ENCODE peak calls at places on chromosomes 5 and 9, in five cellular contexts. N, Z, H, C and U are unnamed samples.

GRCh38 chr5:112742424-112742823 is 4.7 kb downstream of the APC start:
- DNase-seq in N (no peak), Z (no peak), H (peak), C (no peak), U (no peak)

GRCh38 chr9:3732077-3733038 is 206.6 kb upstream of the RFX3 start:
- DNase-seq in N (peak), Z (no peak), H (peak), C (peak), U (peak)

GRCh38 chr5:137218471-137218870 is 280.7 kb downstream of the SPOCK1 start:
- DNase-seq in N (no peak), Z (no peak), H (peak), C (peak), U (no peak)

GRCh38 chr5:43038523-43038989 is 1.6 kb downstream of the ANXA2R start:
- DNase-seq in N (peak), Z (no peak), H (peak), C (peak), U (no peak)

GRCh38 chr9:135962696-135963307 is 1.6 kb upstream of the UBAC1 start:
- DNase-seq in N (no peak), Z (no peak), H (no peak), C (no peak), U (no peak)

GRCh38 chr5:9898319-9898718 is 268.2 kb upstream of the TAS2R1 start:
- DNase-seq in N (no peak), Z (no peak), H (peak), C (peak), U (no peak)

GRCh38 chr5:95730730-95731570 is at the start of gene RHOBTB3:
- DNase-seq in N (peak), Z (peak), H (peak), C (peak), U (no peak)

GRCh38 chr5:149667084-149667826 is 62.9 kb upstream of the PPARGC1B start:
- DNase-seq in N (peak), Z (no peak), H (peak), C (peak), U (no peak)

GRCh38 chr5:66713998-66714397 is 117.8 kb downstream of the MAST4 start:
- DNase-seq in N (no peak), Z (no peak), H (peak), C (no peak), U (no peak)

GRCh38 chr5:22651355-22651754 is 201.8 kb downstream of the CDH12 start:
- DNase-seq in N (no peak), Z (no peak), H (no peak), C (no peak), U (no peak)

GRCh38 chr5:82641362-82641988 is 363.3 kb upstream of the RPS23 start:
- DNase-seq in N (peak), Z (no peak), H (peak), C (peak), U (no peak)

GRCh38 chr5:41115281-41115680 is 44.1 kb upstream of the MROH2B start:
- DNase-seq in N (no peak), Z (no peak), H (peak), C (peak), U (no peak)

GRCh38 chr5:87845734-87846133 is 422.9 kb downstream of the TMEM161B start:
- DNase-seq in N (no peak), Z (no peak), H (no peak), C (no peak), U (no peak)

GRCh38 chr5:59732301-59732700 is 161.2 kb downstream of the PDE4D start:
- DNase-seq in N (no peak), Z (no peak), H (no peak), C (no peak), U (no peak)

GRCh38 chr5:33834334-33834733 is 57.5 kb downstream of the ADAMTS12 start:
- DNase-seq in N (no peak), Z (no peak), H (peak), C (peak), U (no peak)

GRCh38 chr5:112419050-112419595 is at the start of gene EPB41L4A:
- DNase-seq in N (no peak), Z (peak), H (peak), C (no peak), U (no peak)

GRCh38 chr5:172534229-172535169 is 80.2 kb upstream of the SH3PXD2B start:
- DNase-seq in N (no peak), Z (no peak), H (no peak), C (no peak), U (no peak)

GRCh38 chr5:73111536-73111935 is 8.8 kb upstream of the TMEM171 start:
- DNase-seq in N (no peak), Z (no peak), H (no peak), C (no peak), U (no peak)

GRCh38 chr5:72951850-72952468 is 3.9 kb upstream of the FCHO2 start:
- DNase-seq in N (no peak), Z (no peak), H (peak), C (peak), U (no peak)

GRCh38 chr9:129143031-129143441 is 31.8 kb downstream of the PTPA start:
- DNase-seq in N (peak), Z (peak), H (peak), C (peak), U (no peak)

GRCh38 chr9:129142115-129142514 is 30.9 kb downstream of the PTPA start:
- DNase-seq in N (no peak), Z (no peak), H (no peak), C (no peak), U (no peak)

GRCh38 chr9:129143461-129143927 is 32.3 kb downstream of the PTPA start:
- DNase-seq in N (no peak), Z (peak), H (peak), C (peak), U (no peak)

GRCh38 chr9:129141066-129142041 is 30.1 kb downstream of the PTPA start:
- DNase-seq in N (no peak), Z (no peak), H (peak), C (peak), U (peak)

GRCh38 chr9:129142536-129142935 is 31.3 kb downstream of the PTPA start:
- DNase-seq in N (no peak), Z (no peak), H (no peak), C (no peak), U (no peak)
- H3K4me3 ChIP-seq in N (no peak), Z (peak), H (peak), C (no peak), U (no peak)

DNA sequence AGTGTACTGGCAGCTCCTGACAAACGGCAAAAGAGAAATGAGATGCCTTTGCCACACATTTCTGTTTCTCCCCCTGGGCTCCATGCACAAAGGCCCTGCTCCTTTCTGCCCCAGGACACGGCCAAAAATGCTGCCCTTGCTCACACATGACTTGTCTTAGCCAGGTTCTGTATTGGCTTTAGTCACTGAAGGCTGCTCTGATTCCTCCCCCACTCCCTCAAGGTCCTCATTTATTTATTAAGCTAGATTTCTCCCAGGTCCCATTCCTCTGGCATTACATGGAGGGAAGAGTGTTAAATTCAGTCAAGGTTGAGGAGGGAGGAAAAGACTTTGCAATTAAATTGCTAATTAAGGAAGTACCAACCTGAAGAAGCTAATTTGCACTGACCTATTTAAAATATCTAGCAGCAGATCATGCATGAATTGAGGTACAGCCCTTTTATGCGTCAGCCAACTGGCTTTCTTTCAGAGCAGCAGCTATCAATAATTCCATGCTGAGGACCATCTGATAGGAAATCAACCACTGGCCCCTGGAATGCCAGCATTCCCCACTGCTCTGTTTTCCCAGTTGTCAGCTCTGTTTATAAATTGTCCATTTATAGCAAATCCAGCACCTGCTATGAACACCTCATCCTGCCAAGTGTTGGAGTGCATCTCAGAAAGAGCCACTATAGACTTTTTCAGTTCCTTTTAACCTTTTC is 81.1 kb upstream of the MAP3K1 start:
- DNase-seq in N (no peak), Z (no peak), H (no peak), C (no peak), U (no peak)
- H3K4me3 ChIP-seq in N (no peak), Z (no peak), H (no peak), C (no peak), U (no peak)

DNA sequence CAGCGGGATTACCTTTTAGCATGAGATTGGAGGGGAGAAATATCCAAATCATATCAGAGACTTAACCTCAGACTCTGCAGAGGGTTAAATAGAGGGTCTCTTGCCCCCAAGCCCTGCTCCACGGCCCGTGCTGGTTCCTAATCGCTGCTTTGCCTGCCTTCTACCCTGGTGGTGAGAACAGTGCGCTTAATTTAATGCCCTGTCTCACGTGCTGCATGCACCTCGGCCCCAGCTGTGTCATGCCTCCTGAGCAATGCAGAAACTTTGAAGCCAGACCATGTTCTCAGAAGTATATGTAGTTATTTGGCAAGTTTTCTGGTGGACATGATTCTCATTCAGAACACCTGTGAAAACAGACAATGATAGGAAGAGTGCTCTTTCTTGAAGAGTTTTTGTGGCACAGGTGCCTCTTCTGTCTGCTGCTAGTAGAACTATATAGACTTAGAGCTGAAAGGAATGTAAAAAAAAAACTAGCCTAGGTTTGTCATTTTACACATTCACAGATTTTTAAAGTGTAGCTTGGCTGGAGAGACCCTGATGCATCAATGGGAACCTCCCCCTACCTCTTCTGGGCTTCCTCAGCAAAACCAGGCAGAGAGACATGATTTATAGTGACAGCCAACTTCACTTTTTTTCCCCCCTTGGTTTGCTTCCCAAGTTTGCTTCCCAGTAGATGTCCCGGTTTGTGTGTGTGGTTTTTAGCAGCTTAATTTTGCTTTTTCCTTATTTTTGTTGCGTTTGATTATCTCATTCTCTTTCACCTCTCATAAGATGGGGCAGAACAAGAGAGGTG is 1.6 kb downstream of the OTULIN start:
- DNase-seq in N (peak), Z (no peak), H (peak), C (peak), U (peak)
- H3K4me3 ChIP-seq in N (peak), Z (peak), H (peak), C (peak), U (peak)

DNA sequence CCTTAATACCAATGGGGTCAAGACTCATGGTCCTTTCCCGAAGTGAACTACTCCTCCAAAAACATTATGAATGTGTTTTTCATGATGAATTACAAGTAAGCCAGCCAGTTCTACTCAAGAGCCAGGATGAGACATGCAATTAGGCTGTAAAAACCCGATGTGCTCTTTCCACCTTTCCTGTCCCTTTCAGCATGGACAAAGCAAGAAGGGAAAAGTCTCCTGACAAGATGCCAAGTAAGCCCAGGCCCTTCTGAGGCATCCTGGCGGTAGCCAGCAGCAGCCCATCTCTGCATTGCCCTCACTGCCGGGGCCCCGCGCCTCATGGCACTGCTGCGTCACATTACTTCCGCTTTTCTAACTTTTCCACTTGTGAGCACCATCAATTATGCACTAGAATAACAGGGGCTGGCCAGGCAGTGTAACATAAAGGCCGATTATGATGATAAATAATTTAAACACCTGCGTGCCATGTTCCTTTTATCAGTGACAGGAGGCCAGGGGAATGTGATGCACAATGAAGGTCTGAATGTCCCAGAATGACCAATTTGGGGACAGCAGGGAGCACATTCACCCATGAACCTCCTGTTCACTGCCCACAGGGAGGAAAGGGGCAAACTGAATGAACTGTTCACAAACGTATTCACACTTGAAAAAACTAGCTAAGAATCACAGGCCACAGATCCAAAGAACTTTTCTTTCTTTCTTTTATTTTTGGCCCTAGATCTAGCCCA is 37.4 kb downstream of the EFNA5 start:
- DNase-seq in N (no peak), Z (no peak), H (peak), C (peak), U (no peak)
- H3K4me3 ChIP-seq in N (no peak), Z (no peak), H (no peak), C (no peak), U (no peak)

DNA sequence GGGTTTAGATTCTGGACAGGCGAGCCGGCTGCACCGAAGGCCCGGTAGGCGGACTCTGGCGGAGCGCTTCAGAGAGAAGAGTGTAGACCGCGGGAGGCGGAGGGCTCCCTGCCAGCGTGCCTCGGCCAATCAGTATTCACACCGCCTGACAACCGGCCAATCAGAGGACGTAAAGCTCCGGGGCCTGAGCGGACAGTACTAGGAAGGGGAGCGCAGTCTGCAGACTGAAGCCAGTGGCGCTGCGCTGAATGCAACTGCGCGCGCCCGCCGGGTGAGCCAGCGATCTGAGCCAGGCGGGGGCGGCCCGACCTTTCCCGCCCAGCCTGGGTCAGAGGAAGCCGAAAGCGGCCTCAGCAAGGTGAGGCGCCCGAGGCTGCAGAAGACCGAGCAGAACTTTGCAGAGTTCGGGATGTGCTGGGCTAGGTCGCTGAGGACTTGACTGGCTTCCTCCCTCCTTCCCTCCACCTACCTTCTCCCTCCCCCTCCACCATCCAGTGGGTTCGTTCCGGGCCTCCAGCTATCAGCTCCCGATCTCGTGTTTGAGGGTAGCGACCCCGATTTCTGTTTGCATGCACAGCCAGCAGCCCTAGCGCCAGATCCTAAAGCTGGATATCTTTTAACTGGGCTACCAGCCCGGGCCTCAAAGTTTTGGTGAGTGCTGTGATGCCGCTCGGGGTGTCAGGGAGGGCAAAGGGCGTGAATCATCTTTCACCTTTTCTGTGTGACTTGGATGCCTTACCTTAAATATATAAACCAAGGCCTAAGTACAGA is at the start of gene DMRT2:
- DNase-seq in N (peak), Z (peak), H (peak), C (peak), U (no peak)
- H3K4me3 ChIP-seq in N (peak), Z (peak), H (no peak), C (no peak), U (no peak)

DNA sequence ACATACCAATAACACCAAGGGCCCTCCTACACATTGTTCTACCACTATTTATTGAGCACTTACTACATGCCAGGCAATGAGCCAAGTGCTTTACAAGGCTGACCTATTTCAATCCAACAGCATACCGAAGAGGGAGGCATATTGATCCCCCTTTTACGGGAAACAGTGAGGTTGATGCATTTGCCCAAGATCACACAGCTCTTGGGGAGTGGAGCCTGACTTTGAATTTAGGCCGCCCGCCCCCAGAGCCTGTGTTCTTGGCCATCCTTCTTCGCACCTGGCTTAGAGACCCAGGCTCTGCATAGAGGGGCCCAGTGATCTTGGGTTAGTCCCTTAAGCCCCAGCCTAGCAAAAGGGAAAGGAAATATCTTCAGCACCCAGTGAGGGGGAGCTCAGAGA is 158.1 kb upstream of the IER5L start:
- DNase-seq in N (no peak), Z (no peak), H (peak), C (peak), U (no peak)
- H3K4me3 ChIP-seq in N (no peak), Z (peak), H (no peak), C (no peak), U (no peak)

GRCh38 chr9:106861585-106862114 is 1.3 kb upstream of the ZNF462 start:
- DNase-seq in N (no peak), Z (no peak), H (no peak), C (no peak), U (no peak)
- H3K4me3 ChIP-seq in N (no peak), Z (peak), H (peak), C (peak), U (no peak)

DNA sequence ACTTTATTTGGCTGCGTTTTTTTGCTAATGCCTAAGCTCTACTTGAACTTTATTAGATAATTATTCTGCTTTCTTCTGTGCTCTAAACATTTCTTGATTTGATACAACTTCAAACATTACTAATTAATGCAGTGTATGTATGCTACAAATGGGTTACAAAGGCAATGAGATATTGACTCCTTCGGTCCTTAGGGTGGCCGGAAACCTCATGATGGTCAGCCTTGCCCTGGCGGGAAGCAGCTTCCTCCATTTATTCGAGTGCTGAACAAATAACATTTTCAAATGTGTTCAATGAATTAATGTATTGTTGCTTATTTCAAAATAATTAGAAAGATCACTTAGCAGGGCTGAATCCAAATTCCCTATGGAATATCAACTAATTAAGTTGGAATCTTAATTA is 3.9 kb upstream of the LNPEP start:
- DNase-seq in N (no peak), Z (no peak), H (no peak), C (no peak), U (no peak)
- H3K4me3 ChIP-seq in N (no peak), Z (no peak), H (no peak), C (no peak), U (peak)

GRCh38 chr9:99069075-99069474 is 35.8 kb upstream of the TGFBR1 start:
- DNase-seq in N (no peak), Z (no peak), H (no peak), C (no peak), U (no peak)

GRCh38 chr9:99073347-99073746 is 31.6 kb upstream of the TGFBR1 start:
- DNase-seq in N (no peak), Z (no peak), H (no peak), C (no peak), U (no peak)

GRCh38 chr9:99072040-99072394 is 32.9 kb upstream of the TGFBR1 start:
- DNase-seq in N (no peak), Z (no peak), H (no peak), C (no peak), U (no peak)

GRCh38 chr9:99071313-99072039 is 33.4 kb upstream of the TGFBR1 start:
- DNase-seq in N (no peak), Z (no peak), H (no peak), C (peak), U (no peak)

GRCh38 chr9:99069532-99069931 is 35.4 kb upstream of the TGFBR1 start:
- DNase-seq in N (no peak), Z (no peak), H (no peak), C (no peak), U (no peak)
- H3K4me3 ChIP-seq in N (no peak), Z (no peak), H (no peak), C (no peak), U (no peak)